ENCODE peak calls at places on chromosomes 12 and 14, in six cellular contexts. A, T, P, W, S and N are unnamed samples.

GRCh38 chr12:24111101-24111500 is 161.6 kb upstream of the SOX5 start:
- DNase-seq in A (no peak), T (no peak), P (peak; percentile 4), W (no peak), S (no peak), N (no peak)

GRCh38 chr12:85016423-85016822 is 19.7 kb downstream of the TSPAN19 start:
- DNase-seq in A (no peak), T (no peak), P (peak; percentile 97), W (no peak), S (no peak), N (no peak)

GRCh38 chr12:125329239-125330238 is 264.3 kb downstream of the AACS start:
- DNase-seq in A (no peak), T (no peak), P (no peak), W (no peak), S (no peak), N (no peak)

GRCh38 chr14:90532826-90533525 is 136.1 kb downstream of the CALM1 start:
- DNase-seq in A (no peak), T (no peak), P (no peak), W (peak; percentile 36), S (no peak), N (no peak)

GRCh38 chr12:89603678-89604077 is 77.8 kb upstream of the POC1B start:
- DNase-seq in A (no peak), T (no peak), P (no peak), W (no peak), S (no peak), N (no peak)

GRCh38 chr14:69249603-69250002 is 10.4 kb upstream of the GALNT16 start:
- DNase-seq in A (no peak), T (no peak), P (no peak), W (no peak), S (no peak), N (no peak)

GRCh38 chr14:77508249-77508648 is 9.6 kb upstream of the ISM2 start:
- DNase-seq in A (no peak), T (no peak), P (peak; percentile 43), W (no peak), S (no peak), N (no peak)

GRCh38 chr14:61535470-61535869 is 159.8 kb upstream of the HIF1A start:
- DNase-seq in A (no peak), T (no peak), P (no peak), W (no peak), S (no peak), N (no peak)

GRCh38 chr12:5889381-5890047 is 55.5 kb downstream of the ANO2 start:
- DNase-seq in A (no peak), T (no peak), P (no peak), W (no peak), S (no peak), N (peak; percentile 27)

GRCh38 chr14:93543766-93544165 is 113.0 kb downstream of the UNC79 start:
- DNase-seq in A (no peak), T (no peak), P (peak; percentile 37), W (no peak), S (no peak), N (no peak)

GRCh38 chr12:88035271-88035906 is 6.2 kb upstream of the C12orf50 start:
- DNase-seq in A (peak; percentile 88), T (peak; percentile 88), P (peak; percentile 84), W (peak; percentile 93), S (peak; percentile 86), N (peak; percentile 77)

GRCh38 chr12:52204095-52204930 is 12.5 kb upstream of the KRT80 start:
- DNase-seq in A (no peak), T (no peak), P (peak; percentile 60), W (peak; percentile 44), S (no peak), N (no peak)

GRCh38 chr12:95202691-95203476 is 14.4 kb downstream of the FGD6 start:
- DNase-seq in A (no peak), T (no peak), P (no peak), W (no peak), S (no peak), N (no peak)
- H3K4me3 ChIP-seq in A (no peak overlapping the region), T (no peak overlapping the region), P (no peak overlapping the region), W (no peak overlapping the region), S (no peak overlapping the region), N (no peak overlapping the region)

GRCh38 chr14:94770815-94771190 is 890 bp upstream of the GSC start:
- DNase-seq in A (no peak), T (no peak), P (no peak), W (no peak), S (no peak), N (no peak)

GRCh38 chr14:94771191-94771905 is 1.4 kb upstream of the GSC start:
- DNase-seq in A (no peak), T (no peak), P (no peak), W (no peak), S (no peak), N (no peak)

GRCh38 chr14:94768521-94769412 is 1.1 kb downstream of the GSC start:
- DNase-seq in A (no peak), T (peak; percentile 16), P (no peak), W (no peak), S (no peak), N (peak; percentile 49)

GRCh38 chr14:94769413-94770250 is at the start of gene GSC:
- DNase-seq in A (peak; percentile 46), T (peak; percentile 49), P (no peak), W (no peak), S (no peak), N (no peak)

DNA sequence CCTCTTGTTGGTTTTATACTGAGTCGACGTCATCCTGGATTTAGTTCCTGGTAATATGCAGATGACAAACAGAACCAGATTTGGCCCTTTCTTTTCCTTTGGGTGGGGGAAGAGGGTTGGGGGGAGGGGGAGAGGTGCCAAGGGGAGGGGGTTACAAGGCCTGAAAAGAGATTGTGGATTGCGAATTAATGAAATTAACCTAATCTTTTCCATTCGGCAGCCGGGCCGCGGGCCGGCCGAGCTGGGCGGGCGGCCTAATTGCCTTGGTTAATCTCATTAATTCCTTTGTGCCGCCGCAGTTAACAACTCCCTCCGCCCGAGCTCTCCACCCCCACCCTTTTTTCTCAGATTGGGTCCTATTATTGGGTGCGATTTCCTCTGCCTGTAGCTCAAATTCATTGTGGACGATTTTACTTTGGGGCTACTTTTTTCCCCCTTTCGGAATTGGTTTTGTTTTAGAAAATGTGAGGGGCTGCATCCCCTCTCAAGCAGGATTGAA is 387 bp upstream of the GSC start:
- DNase-seq in A (no peak), T (no peak), P (peak; percentile 44), W (no peak), S (no peak), N (no peak)
- H3K4me3 ChIP-seq in A (peak overlapping the region; percentile 62), T (peak overlapping the region; percentile 39), P (no peak overlapping the region), W (peak overlapping the region; percentile 58), S (no peak overlapping the region), N (peak overlapping the region; percentile 53)

GRCh38 chr14:23299986-23300686 is 2.5 kb downstream of the PPP1R3E start:
- DNase-seq in A (no peak), T (no peak), P (no peak), W (no peak), S (no peak), N (no peak)
- H3K4me3 ChIP-seq in A (peak overlapping the region; percentile 74), T (no peak overlapping the region), P (peak overlapping the region; percentile 87), W (peak overlapping the region; percentile 78), S (peak overlapping the region; percentile 42), N (peak overlapping the region; percentile 88)

DNA sequence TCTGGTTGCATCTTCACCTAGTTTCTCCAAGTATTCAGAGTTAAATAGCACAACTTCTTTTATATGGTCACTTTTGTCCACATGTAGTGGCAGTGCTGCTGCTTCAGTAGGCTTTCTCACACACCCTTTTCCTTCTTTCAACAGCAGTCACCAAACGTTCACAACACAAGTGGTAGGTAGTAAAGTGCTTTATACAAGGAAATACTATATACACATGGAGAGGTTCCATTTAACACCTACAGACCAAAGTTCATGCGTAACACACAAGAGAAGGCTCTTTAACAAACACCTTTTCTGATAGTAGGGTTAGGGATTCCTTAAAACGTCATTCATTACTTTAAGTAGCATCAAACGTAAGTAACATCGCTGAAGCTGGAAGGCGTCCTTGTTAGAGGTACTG is 107.1 kb upstream of the USP44 start:
- DNase-seq in A (no peak), T (no peak), P (no peak), W (no peak), S (no peak), N (no peak)
- H3K4me3 ChIP-seq in A (no peak overlapping the region), T (no peak overlapping the region), P (no peak overlapping the region), W (no peak overlapping the region), S (no peak overlapping the region), N (no peak overlapping the region)

DNA sequence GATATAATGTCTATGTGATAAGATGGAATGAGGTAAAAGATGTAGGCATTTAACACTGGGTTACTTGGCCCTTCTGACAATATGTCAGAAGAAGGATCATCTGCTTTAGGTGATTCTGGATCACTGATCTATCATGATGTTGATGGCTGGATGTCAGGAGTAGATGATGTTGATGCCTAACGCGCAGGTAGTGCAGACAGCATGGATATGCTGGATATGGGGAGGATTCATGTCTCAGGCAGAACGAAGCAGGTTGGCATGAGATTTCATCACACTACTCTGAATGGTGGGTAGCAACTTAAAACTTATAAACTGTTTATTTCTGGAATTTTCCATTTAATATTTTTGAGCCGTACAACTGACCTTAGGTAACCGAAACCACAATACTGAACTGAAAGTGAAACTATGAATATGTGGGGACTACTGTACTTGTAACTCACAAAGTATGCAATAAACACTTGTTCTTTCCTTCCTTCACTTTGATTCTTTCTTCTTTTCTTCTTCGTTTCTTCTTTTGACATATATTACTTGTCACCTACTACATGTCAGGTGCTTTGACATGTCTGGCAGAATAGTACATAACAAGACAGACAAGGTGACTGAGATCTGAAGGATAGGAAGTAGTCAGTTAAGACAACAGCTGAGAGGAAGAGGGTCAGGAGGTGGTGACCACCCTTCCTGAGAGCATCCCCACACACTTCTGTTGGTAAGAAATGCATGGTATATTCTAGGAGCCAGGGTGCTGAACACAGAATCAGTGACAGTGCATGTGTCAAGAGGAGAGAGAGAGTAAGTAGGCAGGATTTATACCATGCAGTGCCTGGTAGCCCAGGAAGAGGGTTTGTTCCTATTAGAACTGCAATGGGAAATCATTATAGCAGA is 238.8 kb downstream of the PPFIA2 start:
- DNase-seq in A (no peak), T (no peak), P (peak; percentile 27), W (no peak), S (no peak), N (no peak)
- H3K4me3 ChIP-seq in A (no peak overlapping the region), T (no peak overlapping the region), P (peak overlapping the region; percentile 44), W (peak overlapping the region; percentile 30), S (no peak overlapping the region), N (no peak overlapping the region)

DNA sequence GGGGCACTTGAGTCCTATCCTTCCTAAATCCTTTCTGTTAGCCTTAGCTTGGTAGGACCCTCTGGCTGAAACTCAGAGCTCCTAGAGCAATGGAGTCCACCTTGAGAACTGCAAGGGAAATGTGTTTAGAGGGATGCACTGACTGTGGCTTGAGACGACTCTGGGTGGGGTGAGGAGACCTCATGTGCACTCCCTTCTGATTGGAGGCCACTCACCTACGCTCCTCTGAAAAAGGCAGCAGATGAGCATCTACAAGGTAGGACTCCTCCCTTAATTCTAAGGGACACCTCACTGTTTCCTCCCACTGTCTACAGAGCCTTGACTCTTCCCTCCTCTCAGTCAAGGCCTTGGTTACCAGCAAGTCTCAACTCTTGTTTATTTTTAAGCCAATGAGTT is 1.0 kb downstream of the MAP3K12 start:
- DNase-seq in A (no peak), T (no peak), P (no peak), W (no peak), S (no peak), N (no peak)
- H3K4me3 ChIP-seq in A (no peak overlapping the region), T (no peak overlapping the region), P (peak overlapping the region; percentile 52), W (no peak overlapping the region), S (peak overlapping the region; percentile 60), N (no peak overlapping the region)